ENCODE peak calls at places on chromosomes 5 and 9, in ten cellular contexts. S, E, V, D, A, Z, P, W, X and U are unnamed samples.

GRCh38 chr9:12934515-12935301 is 159.9 kb downstream of the LURAP1L start:
- DNase-seq in S (no peak), E (no peak), V (peak), D (no peak), A (no peak), Z (no peak), P (no peak), W (no peak), X (peak), U (no peak)

GRCh38 chr5:9835121-9835770 is 205.1 kb upstream of the TAS2R1 start:
- DNase-seq in S (no peak), E (peak), V (no peak), D (no peak), A (no peak), Z (no peak), P (no peak), W (no peak), X (no peak), U (no peak)

GRCh38 chr9:26077860-26078259 is 399.6 kb upstream of the TUSC1 start:
- DNase-seq in S (no peak), E (no peak), V (no peak), D (no peak), A (no peak), Z (no peak), P (no peak), W (no peak), X (no peak), U (no peak)

GRCh38 chr9:136857606-136858412 is 5.7 kb downstream of the MAMDC4 start:
- DNase-seq in S (no peak), E (no peak), V (no peak), D (no peak), A (no peak), Z (no peak), P (no peak), W (no peak), X (no peak), U (no peak)

GRCh38 chr9:90128587-90129190 is 513.9 kb downstream of the DIRAS2 start:
- DNase-seq in S (no peak), E (no peak), V (no peak), D (no peak), A (no peak), Z (no peak), P (no peak), W (no peak), X (no peak), U (no peak)

GRCh38 chr9:4489919-4490704 is at the start of gene SLC1A1:
- DNase-seq in S (no peak), E (peak), V (peak), D (peak), A (peak), Z (no peak), P (peak), W (peak), X (peak), U (no peak)

GRCh38 chr5:108472237-108472636 is 90.3 kb upstream of the FBXL17 start:
- DNase-seq in S (no peak), E (peak), V (peak), D (no peak), A (no peak), Z (no peak), P (peak), W (no peak), X (peak), U (no peak)

GRCh38 chr5:543755-544674 is 19.8 kb upstream of the SLC9A3 start:
- DNase-seq in S (no peak), E (no peak), V (no peak), D (no peak), A (no peak), Z (no peak), P (no peak), W (no peak), X (no peak), U (no peak)

GRCh38 chr9:34405719-34406118 is 29.0 kb upstream of the MYORG start:
- DNase-seq in S (no peak), E (no peak), V (peak), D (peak), A (no peak), Z (no peak), P (peak), W (peak), X (peak), U (no peak)

GRCh38 chr5:67855523-67855922 is 360.0 kb upstream of the PIK3R1 start:
- DNase-seq in S (no peak), E (no peak), V (no peak), D (no peak), A (no peak), Z (no peak), P (no peak), W (no peak), X (no peak), U (no peak)

GRCh38 chr5:133373121-133373870 is 239.0 kb downstream of the FSTL4 start:
- DNase-seq in S (no peak), E (no peak), V (peak), D (no peak), A (no peak), Z (no peak), P (peak), W (no peak), X (no peak), U (no peak)

GRCh38 chr9:116686135-116686534 is 970 bp upstream of the TRIM32 start:
- DNase-seq in S (no peak), E (no peak), V (peak), D (no peak), A (no peak), Z (no peak), P (peak), W (no peak), X (peak), U (no peak)

GRCh38 chr5:122776143-122776542 is 1.3 kb downstream of the SNX2 start:
- DNase-seq in S (no peak), E (no peak), V (no peak), D (no peak), A (no peak), Z (no peak), P (no peak), W (no peak), X (no peak), U (no peak)

GRCh38 chr5:147223951-147224791 is 10.7 kb upstream of the STK32A start:
- DNase-seq in S (no peak), E (peak), V (peak), D (peak), A (peak), Z (peak), P (peak), W (peak), X (peak), U (no peak)

GRCh38 chr5:75091597-75091996 is 39.2 kb upstream of the GCNT4 start:
- DNase-seq in S (no peak), E (peak), V (peak), D (no peak), A (peak), Z (no peak), P (no peak), W (no peak), X (no peak), U (no peak)

GRCh38 chr5:173423452-173424117 is 95.4 kb upstream of the STC2 start:
- DNase-seq in S (no peak), E (no peak), V (no peak), D (no peak), A (no peak), Z (no peak), P (no peak), W (no peak), X (no peak), U (no peak)

GRCh38 chr9:137621131-137621757 is 2.4 kb downstream of the EHMT1 start:
- DNase-seq in S (no peak), E (no peak), V (peak), D (no peak), A (peak), Z (no peak), P (no peak), W (peak), X (peak), U (no peak)

GRCh38 chr9:136655244-136656225 is 7.2 kb upstream of the EGFL7 start:
- DNase-seq in S (no peak), E (no peak), V (no peak), D (no peak), A (no peak), Z (no peak), P (no peak), W (no peak), X (no peak), U (no peak)

GRCh38 chr5:66713998-66714397 is 117.8 kb downstream of the MAST4 start:
- DNase-seq in S (no peak), E (peak), V (peak), D (peak), A (peak), Z (no peak), P (no peak), W (no peak), X (peak), U (no peak)

DNA sequence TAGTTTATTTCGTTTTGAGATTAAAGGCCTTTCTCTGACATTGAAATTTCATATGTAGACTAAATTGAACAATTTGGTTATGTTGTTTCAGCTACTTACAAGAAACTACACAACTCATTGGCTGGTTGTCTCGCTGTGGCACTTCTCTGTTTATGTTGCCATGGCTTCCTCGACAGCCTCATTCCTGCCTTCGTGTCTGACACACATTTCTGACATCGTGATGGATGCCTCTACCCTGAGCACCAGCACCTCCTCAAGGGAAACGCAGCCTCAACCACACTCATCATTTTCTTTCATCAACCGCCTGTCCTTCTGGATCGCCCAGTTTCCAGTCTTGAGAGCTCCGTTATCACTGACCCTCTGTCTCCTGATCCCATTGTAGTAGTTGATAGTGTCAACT is 562.8 kb downstream of the PDE4D start:
- DNase-seq in S (no peak), E (peak), V (no peak), D (no peak), A (no peak), Z (no peak), P (no peak), W (no peak), X (no peak), U (no peak)
- H3K9ac ChIP-seq in S (no peak), E (no peak), V (no peak), D (no peak), A (no peak), Z (no peak), P (no peak), W (no peak), X (no peak), U (no peak)

GRCh38 chr5:176530406-176530982 is 6.7 kb downstream of the RNF44 start:
- DNase-seq in S (no peak), E (no peak), V (no peak), D (no peak), A (no peak), Z (no peak), P (no peak), W (no peak), X (no peak), U (no peak)

GRCh38 chr5:176531902-176532493 is 5.2 kb downstream of the RNF44 start:
- DNase-seq in S (no peak), E (no peak), V (no peak), D (no peak), A (no peak), Z (no peak), P (no peak), W (no peak), X (no peak), U (no peak)

GRCh38 chr5:176532795-176533194 is 4.4 kb downstream of the RNF44 start:
- DNase-seq in S (no peak), E (no peak), V (no peak), D (no peak), A (no peak), Z (no peak), P (no peak), W (no peak), X (no peak), U (no peak)

GRCh38 chr5:176529824-176530195 is 7.4 kb downstream of the RNF44 start:
- DNase-seq in S (no peak), E (no peak), V (no peak), D (no peak), A (no peak), Z (no peak), P (no peak), W (no peak), X (no peak), U (no peak)

GRCh38 chr5:176530983-176531901 is 6.0 kb downstream of the RNF44 start:
- DNase-seq in S (no peak), E (no peak), V (peak), D (peak), A (no peak), Z (no peak), P (peak), W (peak), X (no peak), U (no peak)
- H3K27ac ChIP-seq in S (peak), E (no peak), V (no peak), D (no peak), A (no peak), Z (no peak), P (peak), W (no peak), X (peak), U (no peak)

GRCh38 chr5:71757590-71758543 is 38.8 kb downstream of the CARTPT start:
- DNase-seq in S (peak), E (peak), V (peak), D (peak), A (peak), Z (peak), P (peak), W (peak), X (peak), U (peak)
- H3K4me3 ChIP-seq in S (no peak), E (no peak), V (peak), D (peak), A (peak), Z (no peak), P (no peak), W (peak), X (no peak), U (peak)

GRCh38 chr9:131405858-131406566 is 12.1 kb downstream of the PRRC2B start:
- DNase-seq in S (no peak), E (no peak), V (no peak), D (no peak), A (no peak), Z (no peak), P (no peak), W (no peak), X (no peak), U (no peak)
- H3K9ac ChIP-seq in S (no peak), E (no peak), V (peak), D (peak), A (no peak), Z (no peak), P (no peak), W (peak), X (peak), U (no peak)

GRCh38 chr5:93572773-93573626 is 8.0 kb downstream of the NR2F1-AS1 start:
- DNase-seq in S (no peak), E (peak), V (peak), D (peak), A (no peak), Z (no peak), P (no peak), W (peak), X (peak), U (no peak)
- H3K27ac ChIP-seq in S (no peak), E (no peak), V (no peak), D (peak), A (no peak), Z (no peak), P (peak), W (peak), X (no peak), U (no peak)

GRCh38 chr5:139745121-139745799 is 50.3 kb upstream of the PSD2 start:
- DNase-seq in S (no peak), E (peak), V (peak), D (peak), A (peak), Z (no peak), P (peak), W (peak), X (peak), U (no peak)
- H3K4me3 ChIP-seq in S (peak), E (no peak), V (peak), D (peak), A (no peak), Z (no peak), P (no peak), W (no peak), X (no peak), U (peak)